ENCODE peak calls at places on chromosomes 1 and 21, in eight cellular contexts. Q is NCI-H1092, S is HuH-7, P is psoas muscle, N is GM06990, F is EL, B is germinal center, C is ELR. I is an unnamed sample.

GRCh38 chr1:32393136-32393535 is 1.1 kb downstream of the BSDC1 start:
- DNase-seq in N (no peak), B (no peak), Q (no peak), F (peak; percentile 35), S (no peak), P (no peak), C (peak; percentile 56), I (peak; percentile 7)

GRCh38 chr21:41970751-41971653 is 17.2 kb upstream of the C2CD2 start:
- DNase-seq in N (no peak), P (no peak), S (no peak), F (no peak), B (no peak), Q (no peak), C (no peak), I (no peak)

GRCh38 chr21:16241500-16241963 is 511.8 kb downstream of the USP25 start:
- DNase-seq in C (peak; percentile 1), S (peak; percentile 3), F (no peak), N (no peak), B (no peak), Q (no peak), P (no peak), I (no peak)

GRCh38 chr21:29372063-29372802 is 73.5 kb downstream of the BACH1 start:
- DNase-seq in P (no peak), Q (peak; percentile 73), B (peak; percentile 72), C (peak; percentile 86), S (peak; percentile 37), N (peak; percentile 44), F (peak; percentile 83), I (peak; percentile 81)

GRCh38 chr1:10881046-10881445 is 84.6 kb upstream of the CASZ1 start:
- DNase-seq in S (no peak), P (no peak), C (no peak), N (no peak), B (no peak), F (no peak), Q (no peak), I (no peak)

GRCh38 chr1:85093644-85094043 is 45.3 kb upstream of the MCOLN3 start:
- DNase-seq in Q (no peak), N (no peak), S (no peak), B (no peak), C (no peak), P (no peak), F (no peak), I (no peak)

GRCh38 chr1:202586018-202586821 is 124.0 kb downstream of the SYT2 start:
- DNase-seq in F (peak; percentile 53), P (peak; percentile 47), C (peak; percentile 65), B (no peak), S (no peak), Q (no peak), N (no peak), I (no peak)

GRCh38 chr1:198929961-198930599 is 291.2 kb downstream of the PTPRC start:
- DNase-seq in C (peak; percentile 64), N (no peak), S (no peak), P (no peak), Q (no peak), B (no peak), F (peak; percentile 40), I (peak; percentile 31)

GRCh38 chr1:22704440-22705067 is 6.1 kb upstream of the EPHB2 start:
- DNase-seq in B (peak; percentile 68), N (no peak), Q (peak; percentile 88), P (peak; percentile 79), S (peak; percentile 85), C (peak; percentile 89), F (peak; percentile 86), I (peak; percentile 88)

GRCh38 chr1:231575472-231575871 is 47.0 kb downstream of the TSNAX start:
- DNase-seq in B (no peak), N (no peak), Q (no peak), F (no peak), P (no peak), C (no peak), S (no peak), I (no peak)

GRCh38 chr1:10113501-10113900 is 80.7 kb downstream of the UBE4B start:
- DNase-seq in F (no peak), C (no peak), N (no peak), P (no peak), Q (no peak), S (no peak), B (no peak), I (no peak)

GRCh38 chr21:38771536-38771935 is 34.2 kb upstream of the ETS2 start:
- DNase-seq in N (no peak), F (peak; percentile 31), B (no peak), P (no peak), S (no peak), C (no peak), Q (no peak), I (no peak)

I was measured in brain microvascular endothelial cell.